ENCODE peak calls at places on chromosomes 5 and 9, in eight cellular contexts. F is dorsolateral prefrontal cortex, O is fibroblast of the aortic adventitia, K is foreskin fibroblast, T is cardiac fibroblast, D is MCF 10A, C is fibroblast of mammary gland, E is omental fat pad. L is an unnamed sample.

GRCh38 chr5:150649108-150649827 is 8.8 kb downstream of the SYNPO start:
- DNase-seq in K (no peak), F (no peak), C (no peak), O (no peak), T (no peak), E (no peak), D (no peak), L (no peak)

GRCh38 chr9:114072181-114073140 is 5.6 kb downstream of the AMBP start:
- DNase-seq in K (no peak), E (no peak), C (peak; percentile 37), O (peak; percentile 84), F (peak; percentile 16), D (peak; percentile 28), T (peak; percentile 70), L (peak; percentile 59)

GRCh38 chr5:53934126-53934856 is 373.9 kb downstream of the NDUFS4 start:
- DNase-seq in C (no peak), O (peak; percentile 60), F (no peak), E (no peak), D (no peak), T (peak; percentile 64), K (no peak), L (no peak)

GRCh38 chr9:34310205-34310604 is 18.9 kb downstream of the KIF24 start:
- DNase-seq in D (peak; percentile 21), F (no peak), E (no peak), C (no peak), T (no peak), K (no peak), O (no peak), L (no peak)

GRCh38 chr5:142353093-142353472 is 28.3 kb upstream of the SPRY4 start:
- DNase-seq in F (no peak), O (no peak), K (no peak), C (no peak), T (no peak), D (no peak), E (no peak), L (no peak)

GRCh38 chr5:104223885-104224773 is 661.5 kb upstream of the NUDT12 start:
- DNase-seq in F (no peak), K (no peak), T (no peak), C (no peak), O (no peak), D (no peak), E (no peak), L (no peak)

GRCh38 chr5:140114341-140115185 is 654 bp downstream of the PURA start:
- DNase-seq in K (peak; percentile 54), C (peak; percentile 58), F (peak; percentile 27), O (peak; percentile 47), E (peak; percentile 33), D (peak; percentile 69), T (peak; percentile 67), L (peak; percentile 80)

GRCh38 chr9:134942421-134943119 is 24.9 kb upstream of the FCN1 start:
- DNase-seq in D (no peak), O (peak; percentile 11), E (no peak), K (peak; percentile 18), T (no peak), C (peak; percentile 31), F (peak; percentile 37), L (no peak)

GRCh38 chr5:170493028-170493820 is 10.6 kb upstream of the KCNIP1 start:
- DNase-seq in T (no peak), E (no peak), F (peak; percentile 42), C (no peak), K (no peak), D (no peak), O (no peak), L (no peak)

GRCh38 chr9:87622098-87622497 is 103.8 kb upstream of the CTSL start:
- DNase-seq in O (no peak), F (peak; percentile 26), E (no peak), D (no peak), C (no peak), K (no peak), T (no peak), L (no peak)

GRCh38 chr9:76912631-76913275 is 6.8 kb upstream of the PRUNE2 start:
- DNase-seq in E (no peak), O (peak; percentile 66), C (peak; percentile 90), F (no peak), D (peak; percentile 73), K (peak; percentile 34), T (peak; percentile 42), L (no peak)

GRCh38 chr5:14173419-14174234 is 30.5 kb downstream of the TRIO start:
- DNase-seq in K (peak; percentile 49), D (peak; percentile 65), O (no peak), F (no peak), T (no peak), C (no peak), E (no peak), L (no peak)

GRCh38 chr5:120304653-120305052 is 159.4 kb upstream of the PRR16 start:
- DNase-seq in E (no peak), K (peak; percentile 85), T (peak; percentile 42), F (no peak), O (peak; percentile 76), C (peak; percentile 96), D (peak; percentile 60), L (no peak)

GRCh38 chr9:117775576-117775975 is 71.4 kb downstream of the TLR4 start:
- DNase-seq in T (no peak), F (peak; percentile 27), K (no peak), E (no peak), C (no peak), O (no peak), D (no peak), L (no peak)

GRCh38 chr5:157088342-157088990 is 20.4 kb downstream of the HAVCR2 start:
- DNase-seq in C (no peak), K (no peak), O (no peak), T (no peak), D (no peak), E (no peak), F (no peak), L (no peak)

GRCh38 chr5:157086751-157087359 is 22.0 kb downstream of the HAVCR2 start:
- DNase-seq in D (no peak), E (no peak), C (peak; percentile 52), O (no peak), T (no peak), K (no peak), F (no peak), L (no peak)

GRCh38 chr5:157080291-157080690 is 21.4 kb upstream of the HAVCR1 start:
- DNase-seq in D (no peak), T (no peak), O (no peak), C (no peak), F (no peak), E (no peak), K (no peak), L (no peak)

DNA sequence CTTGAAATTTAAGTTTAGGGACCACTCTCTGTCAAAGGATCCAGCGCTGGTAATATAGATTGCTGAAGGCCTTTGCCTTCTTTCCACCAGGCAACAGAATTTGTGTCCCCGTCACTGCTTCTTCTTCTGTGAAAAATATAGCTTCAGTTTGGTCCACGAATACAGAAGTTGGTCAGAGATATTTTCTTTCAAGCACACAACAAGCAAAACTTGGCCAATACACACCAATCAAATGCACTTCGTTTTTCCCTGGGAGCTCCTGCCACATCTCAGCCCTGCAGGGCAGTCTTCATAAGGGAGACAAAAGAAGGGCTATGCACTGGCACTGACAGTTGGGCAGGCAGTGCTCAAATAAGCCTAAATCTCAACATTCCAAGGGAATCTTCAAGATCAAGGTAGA is 22.9 kb downstream of the HAVCR2 start:
- DNase-seq in E (no peak), T (no peak), F (no peak), C (no peak), K (no peak), D (no peak), O (no peak), L (no peak)
- TF ChIP-seq CTCF in E (no peak), T (no peak), F (no peak), C (no peak), K (no peak), D (no peak), O (no peak), L (no peak)

DNA sequence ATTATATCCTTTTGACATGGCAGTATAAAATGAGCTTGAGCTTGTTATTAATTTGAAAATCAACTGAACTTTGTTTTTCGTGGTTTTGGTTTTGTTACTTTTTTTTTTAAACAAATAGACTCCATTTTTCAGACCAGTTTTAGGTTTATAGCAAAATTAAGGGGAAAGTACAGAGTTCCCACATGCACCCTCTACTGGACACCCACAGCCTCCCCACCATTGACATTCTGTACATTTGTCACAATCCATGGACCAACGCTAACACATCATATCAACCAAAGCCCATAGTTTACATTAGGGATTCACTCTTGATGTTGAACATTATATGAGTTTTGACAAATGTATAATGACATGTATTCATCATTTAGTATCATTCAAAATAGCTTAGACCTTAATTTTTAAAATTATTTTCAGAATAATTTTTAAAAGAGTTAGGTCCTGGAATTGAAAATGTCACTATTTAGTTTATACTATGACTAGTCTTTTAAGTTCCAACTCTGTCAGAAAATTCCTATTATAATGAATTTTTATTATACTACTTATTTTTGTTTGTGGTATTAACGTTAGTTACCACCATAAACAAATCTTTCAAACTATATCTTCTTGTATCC is 35.3 kb upstream of the JMY start:
- DNase-seq in E (no peak), F (no peak), T (peak; percentile 20), C (peak; percentile 15), O (peak; percentile 35), K (no peak), D (peak; percentile 29), L (no peak)
- TF ChIP-seq CTCF in E (no peak), F (peak; percentile 33), T (peak; percentile 61), C (peak; percentile 53), O (peak; percentile 65), K (peak; percentile 43), D (no peak), L (no peak)

DNA sequence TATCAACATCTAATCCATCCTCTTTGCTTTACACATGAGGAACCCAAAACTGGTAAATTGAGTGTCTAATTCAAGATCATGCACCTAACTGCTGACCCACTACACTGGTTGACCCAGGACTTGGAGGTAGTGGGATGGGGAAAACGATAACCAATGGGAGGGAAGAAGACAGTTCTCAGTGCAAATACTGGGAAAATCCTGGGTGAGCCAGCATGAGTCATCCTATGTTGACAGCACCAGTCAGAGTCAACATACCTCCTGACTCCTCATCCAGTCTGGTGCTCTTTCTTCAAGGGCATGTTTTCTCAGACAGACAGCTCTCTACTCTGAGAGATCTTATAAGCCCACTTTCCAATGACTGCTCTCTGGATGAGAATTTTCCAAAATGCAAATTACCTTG is 232.8 kb upstream of the PTGER4 start:
- DNase-seq in T (peak; percentile 46), D (peak; percentile 85), C (peak; percentile 96), O (peak; percentile 68), K (peak; percentile 84), E (no peak), F (no peak), L (no peak)
- TF ChIP-seq CTCF in T (no peak), D (no peak), C (no peak), O (no peak), K (no peak), E (no peak), F (no peak), L (no peak)

DNA sequence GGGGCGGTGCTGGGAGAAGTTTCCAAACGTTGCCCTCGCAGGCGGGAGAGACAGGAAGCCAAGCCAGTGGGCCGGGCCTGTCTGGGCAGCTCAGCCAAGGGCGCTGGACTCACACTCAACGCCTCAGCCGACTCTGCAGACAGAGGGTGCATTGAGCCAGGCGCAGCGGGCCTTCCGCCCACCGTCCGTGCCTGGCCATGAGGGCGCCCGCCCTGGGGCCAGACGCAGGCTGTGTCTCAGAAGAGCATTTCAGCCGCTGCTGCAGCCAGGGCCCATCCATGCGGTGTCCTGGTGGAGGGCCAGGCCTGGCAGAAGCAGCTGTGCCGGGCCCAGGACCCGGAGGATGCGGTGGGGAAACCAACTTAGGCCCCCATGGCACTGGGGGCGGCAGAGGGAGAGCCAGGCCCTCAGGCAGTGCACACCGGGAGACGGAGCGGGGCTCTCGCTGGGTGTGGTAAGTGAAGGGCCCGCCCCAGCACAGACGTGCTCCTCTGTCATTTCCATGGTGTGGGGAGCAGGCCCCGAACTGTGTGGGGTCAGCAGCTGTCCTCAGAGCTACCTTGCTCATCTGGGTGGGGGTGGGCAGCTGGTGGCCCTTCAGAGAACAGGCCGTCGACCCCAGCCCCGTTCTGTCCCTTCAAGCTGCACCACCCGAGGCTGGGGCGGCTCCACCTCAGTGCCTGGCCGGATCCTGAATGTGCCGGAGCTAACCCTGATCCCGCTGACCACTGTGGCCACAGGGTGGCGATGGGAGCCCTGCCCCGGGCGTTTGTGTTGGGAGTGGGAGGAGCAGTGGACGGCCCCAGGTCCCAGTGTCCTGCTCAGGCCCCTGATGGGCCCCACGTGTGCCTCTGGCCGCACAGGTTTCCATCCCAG is 18.0 kb downstream of the DNLZ start:
- DNase-seq in E (no peak), D (peak; percentile 53), T (peak; percentile 48), F (peak; percentile 87), K (peak; percentile 75), O (peak; percentile 62), C (peak; percentile 49), L (no peak)
- TF ChIP-seq CTCF in E (no peak), D (peak; percentile 21), T (peak; percentile 72), F (peak; percentile 34), K (peak; percentile 45), O (peak; percentile 74), C (peak; percentile 44), L (no peak)

L was measured in breast epithelium.